ENCODE peak calls at places on chromosome 12, in nine cellular contexts. V, K, F, B, J, T, U, C and H are unnamed samples.
A peak's percentile ranks its signal among the peaks of the same experiment; 100 is the strongest.

GRCh38 chr12:66323017-66323416 is 20.7 kb downstream of the HELB start:
- DNase-seq in V (no peak), K (no peak), F (no peak), B (no peak), J (no peak), T (no peak), U (no peak), C (no peak), H (no peak)

GRCh38 chr12:30417697-30418231 is 277.9 kb downstream of the IPO8 start:
- DNase-seq in V (no peak), K (no peak), F (no peak), B (no peak), J (no peak), T (no peak), U (no peak), C (peak; percentile 98), H (no peak)

GRCh38 chr12:74365178-74365964 is 172.3 kb upstream of the ATXN7L3B start:
- DNase-seq in V (no peak), K (no peak), F (no peak), B (no peak), J (no peak), T (no peak), U (peak; percentile 5), C (peak; percentile 28), H (peak; percentile 44)

GRCh38 chr12:98591209-98591608 is 2.3 kb upstream of the SLC25A3 start:
- DNase-seq in V (no peak), K (no peak), F (no peak), B (no peak), J (no peak), T (no peak), U (no peak), C (no peak), H (peak; percentile 44)

GRCh38 chr12:13198921-13199320 is 2.4 kb downstream of the EMP1 start:
- DNase-seq in V (no peak), K (peak; percentile 50), F (no peak), B (no peak), J (no peak), T (no peak), U (no peak), C (no peak), H (no peak)

GRCh38 chr12:226401-226800 is 12.4 kb upstream of the SLC6A12 start:
- DNase-seq in V (peak; percentile 8), K (no peak), F (peak; percentile 28), B (no peak), J (no peak), T (no peak), U (no peak), C (no peak), H (no peak)

GRCh38 chr12:106769546-106769945 is 4.9 kb upstream of the RIC8B start:
- DNase-seq in V (no peak), K (no peak), F (no peak), B (no peak), J (no peak), T (no peak), U (no peak), C (peak; percentile 29), H (no peak)

GRCh38 chr12:62522984-62523383 is 56.4 kb downstream of the MON2 start:
- DNase-seq in V (no peak), K (no peak), F (no peak), B (no peak), J (no peak), T (no peak), U (peak; percentile 7), C (no peak), H (no peak)

GRCh38 chr12:121323908-121324307 is 27.4 kb upstream of the CAMKK2 start:
- DNase-seq in V (no peak), K (no peak), F (no peak), B (no peak), J (no peak), T (no peak), U (no peak), C (no peak), H (no peak)

GRCh38 chr12:48340891-48341290 is 9.8 kb downstream of the ZNF641 start:
- DNase-seq in V (no peak), K (no peak), F (no peak), B (no peak), J (no peak), T (no peak), U (no peak), C (no peak), H (no peak)

GRCh38 chr12:105352049-105352448 is 21.6 kb downstream of the C12orf75 start:
- DNase-seq in V (no peak), K (no peak), F (no peak), B (no peak), J (no peak), T (no peak), U (no peak), C (no peak), H (no peak)

GRCh38 chr12:51098611-51099010 is 15.2 kb upstream of the CSRNP2 start:
- DNase-seq in V (no peak), K (no peak), F (no peak), B (no peak), J (no peak), T (no peak), U (no peak), C (peak; percentile 23), H (no peak)

GRCh38 chr12:125110641-125111360 is 45.6 kb downstream of the AACS start:
- DNase-seq in V (no peak), K (no peak), F (no peak), B (no peak), J (no peak), T (no peak), U (no peak), C (peak; percentile 18), H (no peak)

GRCh38 chr12:114339626-114340025 is 66.3 kb downstream of the TBX5 start:
- DNase-seq in V (no peak), K (no peak), F (no peak), B (no peak), J (no peak), T (no peak), U (no peak), C (peak; percentile 70), H (no peak)

GRCh38 chr12:57591567-57592325 is 754 bp downstream of the PIP4K2C start:
- DNase-seq in V (no peak), K (no peak), F (peak; percentile 59), B (no peak), J (no peak), T (no peak), U (peak; percentile 36), C (peak; percentile 9), H (peak; percentile 48)

GRCh38 chr12:55842681-55843429 is at the start of gene MMP19:
- DNase-seq in V (peak; percentile 70), K (no peak), F (no peak), B (no peak), J (no peak), T (no peak), U (no peak), C (peak; percentile 70), H (peak; percentile 52)

GRCh38 chr12:67804168-67804567 is 155.6 kb downstream of the DYRK2 start:
- DNase-seq in V (no peak), K (no peak), F (no peak), B (no peak), J (no peak), T (no peak), U (no peak), C (no peak), H (no peak)

GRCh38 chr12:67810166-67810565 is 161.6 kb downstream of the DYRK2 start:
- DNase-seq in V (no peak), K (no peak), F (no peak), B (no peak), J (no peak), T (no peak), U (no peak), C (no peak), H (no peak)

GRCh38 chr12:67811437-67812361 is 163.2 kb downstream of the DYRK2 start:
- DNase-seq in V (no peak), K (no peak), F (no peak), B (no peak), J (no peak), T (no peak), U (no peak), C (peak; percentile 84), H (no peak)

GRCh38 chr12:67803450-67804034 is 155.0 kb downstream of the DYRK2 start:
- DNase-seq in V (no peak), K (no peak), F (no peak), B (no peak), J (no peak), T (no peak), U (no peak), C (no peak), H (no peak)

DNA sequence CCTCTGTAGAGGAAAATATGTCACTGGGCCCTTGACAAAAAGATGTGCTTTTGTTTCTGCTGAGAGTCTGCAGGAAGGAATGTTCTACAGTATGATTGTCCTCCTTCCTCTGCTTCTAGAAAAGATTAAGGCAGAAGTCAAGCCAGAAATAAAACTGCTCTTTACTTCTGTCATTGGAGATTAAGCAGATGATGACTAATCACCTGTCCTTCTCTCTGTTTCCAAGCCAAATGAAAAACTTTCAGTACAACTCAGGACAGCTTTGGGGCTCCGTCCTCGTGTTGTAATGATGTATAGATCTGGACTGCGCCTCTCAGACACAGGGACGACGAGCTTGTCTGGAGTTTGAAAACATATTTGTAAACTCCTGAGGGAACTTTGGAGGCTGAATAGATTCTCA is 159.3 kb downstream of the DYRK2 start:
- DNase-seq in V (no peak), K (no peak), F (no peak), B (no peak), J (no peak), T (no peak), U (no peak), C (peak; percentile 42), H (no peak)
- H3K4me3 ChIP-seq in V (no peak overlapping the region), K (no peak overlapping the region), F (no peak overlapping the region), B (no peak overlapping the region), J (no peak overlapping the region), T (no peak overlapping the region), U (no peak overlapping the region), C (no peak overlapping the region), H (no peak overlapping the region)

GRCh38 chr12:102962986-102963385 is 5.5 kb downstream of the ASCL1 start:
- DNase-seq in V (no peak), K (no peak), F (no peak), B (no peak), J (no peak), T (no peak), U (no peak), C (no peak), H (no peak)
- H3K27me3 ChIP-seq in V (peaks cover 4% of the 10 kb centered on the region), K (peaks cover 4% of the 10 kb centered on the region), F (no peaks in the 10 kb centered on the region), B (peaks cover 99% of the 10 kb centered on the region), J (peaks cover 94% of the 10 kb centered on the region), T (peaks cover 72% of the 10 kb centered on the region), U (peaks cover 100% of the 10 kb centered on the region), C (peaks cover 71% of the 10 kb centered on the region), H (peaks cover 8% of the 10 kb centered on the region)

GRCh38 chr12:104280111-104280510 is 23.4 kb upstream of the EID3 start:
- DNase-seq in V (no peak), K (no peak), F (no peak), B (no peak), J (no peak), T (no peak), U (no peak), C (no peak), H (no peak)
- H3K4me3 ChIP-seq in V (no peak overlapping the region), K (no peak overlapping the region), F (no peak overlapping the region), B (no peak overlapping the region), J (no peak overlapping the region), T (no peak overlapping the region), U (no peak overlapping the region), C (no peak overlapping the region), H (no peak overlapping the region)

DNA sequence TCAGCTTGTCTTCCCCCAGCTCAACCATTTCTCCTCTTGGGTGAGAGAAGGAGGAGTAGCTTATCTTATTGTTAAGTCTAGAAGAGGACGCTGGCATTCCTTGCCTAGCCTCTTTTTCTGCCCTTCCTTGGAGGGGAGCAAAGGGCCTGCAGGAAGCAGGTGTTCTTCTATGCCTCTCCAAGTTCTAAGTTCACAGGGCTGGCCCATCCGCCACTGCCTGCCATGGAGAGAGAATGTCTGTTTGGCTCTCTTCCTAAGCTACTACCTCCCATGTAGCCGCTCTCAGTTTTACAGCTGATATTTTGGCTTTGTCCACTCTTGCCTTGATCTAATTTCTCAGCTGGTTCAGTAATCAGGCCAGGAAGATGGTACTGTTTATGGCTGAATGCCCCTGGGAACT is 201.2 kb downstream of the NTF3 start:
- DNase-seq in V (no peak), K (no peak), F (no peak), B (no peak), J (no peak), T (no peak), U (no peak), C (no peak), H (no peak)
- H3K27me3 ChIP-seq in V (no peaks in the 10 kb centered on the region), K (no peaks in the 10 kb centered on the region), F (no peaks in the 10 kb centered on the region), B (no peaks in the 10 kb centered on the region), J (no peaks in the 10 kb centered on the region), T (no peaks in the 10 kb centered on the region), U (no peaks in the 10 kb centered on the region), C (no peaks in the 10 kb centered on the region), H (no peaks in the 10 kb centered on the region)